ENCODE peak calls at places on chromosomes 3 and 15, in seven cellular contexts. One of them, this sample, is unnamed.

GRCh38 chr3:63814300-63814699 is 4.8 kb upstream of the C3orf49 start:
- DNase-seq in amniotic stem cell: no peak
- DNase-seq in cardiac muscle cell: peak; percentile 42
- DNase-seq in stimulated activated CD8-positive, alpha-beta memory T cell treated with anti-CD3 and anti-CD28 coated beads, Interleukin-7, amount 100 ng/mL, for 1 hour: no peak
- DNase-seq in dorsolateral prefrontal cortex: no peak
- DNase-seq in Right ventricle myocardium superior: no peak
- DNase-seq in stromal cell of bone marrow: peak; percentile 8
- DNase-seq in this sample: no peak

GRCh38 chr3:188439080-188439479 is 285.1 kb downstream of the LPP start:
- DNase-seq in amniotic stem cell: no peak
- DNase-seq in cardiac muscle cell: no peak
- DNase-seq in stimulated activated CD8-positive, alpha-beta memory T cell treated with anti-CD3 and anti-CD28 coated beads, Interleukin-7, amount 100 ng/mL, for 1 hour: no peak
- DNase-seq in dorsolateral prefrontal cortex: no peak
- DNase-seq in Right ventricle myocardium superior: no peak
- DNase-seq in stromal cell of bone marrow: no peak
- DNase-seq in this sample: peak; percentile 43

GRCh38 chr15:65084500-65085206 is 8.1 kb downstream of the KBTBD13 start:
- DNase-seq in amniotic stem cell: no peak
- DNase-seq in cardiac muscle cell: no peak
- DNase-seq in stimulated activated CD8-positive, alpha-beta memory T cell treated with anti-CD3 and anti-CD28 coated beads, Interleukin-7, amount 100 ng/mL, for 1 hour: no peak
- DNase-seq in dorsolateral prefrontal cortex: no peak
- DNase-seq in Right ventricle myocardium superior: no peak
- DNase-seq in stromal cell of bone marrow: no peak
- DNase-seq in this sample: no peak

GRCh38 chr3:100893590-100893989 is 99.6 kb downstream of the ABI3BP start:
- DNase-seq in amniotic stem cell: no peak
- DNase-seq in cardiac muscle cell: peak; percentile 78
- DNase-seq in stimulated activated CD8-positive, alpha-beta memory T cell treated with anti-CD3 and anti-CD28 coated beads, Interleukin-7, amount 100 ng/mL, for 1 hour: no peak
- DNase-seq in dorsolateral prefrontal cortex: no peak
- DNase-seq in Right ventricle myocardium superior: no peak
- DNase-seq in stromal cell of bone marrow: no peak
- DNase-seq in this sample: no peak

GRCh38 chr15:92077353-92078080 is 224.0 kb downstream of the SLCO3A1 start:
- DNase-seq in amniotic stem cell: peak; percentile 49
- DNase-seq in cardiac muscle cell: peak; percentile 77
- DNase-seq in stimulated activated CD8-positive, alpha-beta memory T cell treated with anti-CD3 and anti-CD28 coated beads, Interleukin-7, amount 100 ng/mL, for 1 hour: no peak
- DNase-seq in dorsolateral prefrontal cortex: peak; percentile 80
- DNase-seq in Right ventricle myocardium superior: peak; percentile 83
- DNase-seq in stromal cell of bone marrow: peak; percentile 51
- DNase-seq in this sample: peak; percentile 64

GRCh38 chr3:48623851-48624547 is 2.4 kb upstream of the TMEM89 start:
- DNase-seq in amniotic stem cell: no peak
- DNase-seq in cardiac muscle cell: no peak
- DNase-seq in stimulated activated CD8-positive, alpha-beta memory T cell treated with anti-CD3 and anti-CD28 coated beads, Interleukin-7, amount 100 ng/mL, for 1 hour: no peak
- DNase-seq in dorsolateral prefrontal cortex: no peak
- DNase-seq in Right ventricle myocardium superior: no peak
- DNase-seq in stromal cell of bone marrow: no peak
- DNase-seq in this sample: no peak

GRCh38 chr3:174247671-174248070 is 611.5 kb upstream of the NAALADL2 start:
- DNase-seq in amniotic stem cell: no peak
- DNase-seq in cardiac muscle cell: no peak
- DNase-seq in stimulated activated CD8-positive, alpha-beta memory T cell treated with anti-CD3 and anti-CD28 coated beads, Interleukin-7, amount 100 ng/mL, for 1 hour: no peak
- DNase-seq in dorsolateral prefrontal cortex: no peak
- DNase-seq in Right ventricle myocardium superior: no peak
- DNase-seq in stromal cell of bone marrow: no peak
- DNase-seq in this sample: no peak

GRCh38 chr3:29552036-29552435 is 271.2 kb downstream of the RBMS3 start:
- DNase-seq in amniotic stem cell: no peak
- DNase-seq in cardiac muscle cell: peak; percentile 62
- DNase-seq in stimulated activated CD8-positive, alpha-beta memory T cell treated with anti-CD3 and anti-CD28 coated beads, Interleukin-7, amount 100 ng/mL, for 1 hour: no peak
- DNase-seq in dorsolateral prefrontal cortex: no peak
- DNase-seq in Right ventricle myocardium superior: no peak
- DNase-seq in stromal cell of bone marrow: no peak
- DNase-seq in this sample: no peak

GRCh38 chr3:11653298-11654055 is 9.8 kb upstream of the VGLL4 start:
- DNase-seq in amniotic stem cell: no peak
- DNase-seq in cardiac muscle cell: no peak
- DNase-seq in stimulated activated CD8-positive, alpha-beta memory T cell treated with anti-CD3 and anti-CD28 coated beads, Interleukin-7, amount 100 ng/mL, for 1 hour: no peak
- DNase-seq in dorsolateral prefrontal cortex: no peak
- DNase-seq in Right ventricle myocardium superior: no peak
- DNase-seq in stromal cell of bone marrow: no peak
- DNase-seq in this sample: no peak

GRCh38 chr3:194224937-194225422 is 89.0 kb downstream of the HES1 start:
- DNase-seq in amniotic stem cell: no peak
- DNase-seq in cardiac muscle cell: no peak
- DNase-seq in stimulated activated CD8-positive, alpha-beta memory T cell treated with anti-CD3 and anti-CD28 coated beads, Interleukin-7, amount 100 ng/mL, for 1 hour: no peak
- DNase-seq in dorsolateral prefrontal cortex: no peak
- DNase-seq in Right ventricle myocardium superior: no peak
- DNase-seq in stromal cell of bone marrow: no peak
- DNase-seq in this sample: no peak

GRCh38 chr15:82851981-82852511 is 42.6 kb downstream of the WHAMM start:
- DNase-seq in amniotic stem cell: no peak
- DNase-seq in cardiac muscle cell: no peak
- DNase-seq in stimulated activated CD8-positive, alpha-beta memory T cell treated with anti-CD3 and anti-CD28 coated beads, Interleukin-7, amount 100 ng/mL, for 1 hour: no peak
- DNase-seq in dorsolateral prefrontal cortex: no peak
- DNase-seq in Right ventricle myocardium superior: no peak
- DNase-seq in stromal cell of bone marrow: no peak
- DNase-seq in this sample: peak; percentile 92

GRCh38 chr15:83283813-83284562 is 476 bp downstream of the BNC1 start:
- DNase-seq in amniotic stem cell: no peak
- DNase-seq in cardiac muscle cell: peak; percentile 47
- DNase-seq in stimulated activated CD8-positive, alpha-beta memory T cell treated with anti-CD3 and anti-CD28 coated beads, Interleukin-7, amount 100 ng/mL, for 1 hour: no peak
- DNase-seq in dorsolateral prefrontal cortex: no peak
- DNase-seq in Right ventricle myocardium superior: no peak
- DNase-seq in stromal cell of bone marrow: no peak
- DNase-seq in this sample: no peak

GRCh38 chr3:49701388-49702077 is 12.2 kb downstream of the RNF123 start:
- DNase-seq in amniotic stem cell: no peak
- DNase-seq in cardiac muscle cell: no peak
- DNase-seq in stimulated activated CD8-positive, alpha-beta memory T cell treated with anti-CD3 and anti-CD28 coated beads, Interleukin-7, amount 100 ng/mL, for 1 hour: no peak
- DNase-seq in dorsolateral prefrontal cortex: no peak
- DNase-seq in Right ventricle myocardium superior: no peak
- DNase-seq in stromal cell of bone marrow: no peak
- DNase-seq in this sample: no peak

GRCh38 chr15:39907216-39907615 is 12.8 kb downstream of the GPR176 start:
- DNase-seq in amniotic stem cell: no peak
- DNase-seq in cardiac muscle cell: no peak
- DNase-seq in stimulated activated CD8-positive, alpha-beta memory T cell treated with anti-CD3 and anti-CD28 coated beads, Interleukin-7, amount 100 ng/mL, for 1 hour: no peak
- DNase-seq in dorsolateral prefrontal cortex: no peak
- DNase-seq in Right ventricle myocardium superior: no peak
- DNase-seq in stromal cell of bone marrow: no peak
- DNase-seq in this sample: no peak

GRCh38 chr3:128808672-128809071 is 70.7 kb upstream of the ACAD9 start:
- DNase-seq in amniotic stem cell: no peak
- DNase-seq in cardiac muscle cell: no peak
- DNase-seq in stimulated activated CD8-positive, alpha-beta memory T cell treated with anti-CD3 and anti-CD28 coated beads, Interleukin-7, amount 100 ng/mL, for 1 hour: no peak
- DNase-seq in dorsolateral prefrontal cortex: no peak
- DNase-seq in Right ventricle myocardium superior: no peak
- DNase-seq in stromal cell of bone marrow: no peak
- DNase-seq in this sample: no peak

GRCh38 chr15:39124155-39124924 is 456.5 kb upstream of the THBS1 start:
- DNase-seq in amniotic stem cell: no peak
- DNase-seq in cardiac muscle cell: peak; percentile 56
- DNase-seq in stimulated activated CD8-positive, alpha-beta memory T cell treated with anti-CD3 and anti-CD28 coated beads, Interleukin-7, amount 100 ng/mL, for 1 hour: no peak
- DNase-seq in dorsolateral prefrontal cortex: no peak
- DNase-seq in Right ventricle myocardium superior: no peak
- DNase-seq in stromal cell of bone marrow: peak; percentile 29
- DNase-seq in this sample: peak; percentile 63

GRCh38 chr3:127255516-127255915 is 32.3 kb downstream of the PRR20G start:
- DNase-seq in amniotic stem cell: no peak
- DNase-seq in cardiac muscle cell: no peak
- DNase-seq in stimulated activated CD8-positive, alpha-beta memory T cell treated with anti-CD3 and anti-CD28 coated beads, Interleukin-7, amount 100 ng/mL, for 1 hour: no peak
- DNase-seq in dorsolateral prefrontal cortex: no peak
- DNase-seq in Right ventricle myocardium superior: no peak
- DNase-seq in stromal cell of bone marrow: no peak
- DNase-seq in this sample: no peak

GRCh38 chr15:81333363-81333762 is 9.4 kb upstream of the STARD5 start:
- DNase-seq in amniotic stem cell: no peak
- DNase-seq in cardiac muscle cell: no peak
- DNase-seq in stimulated activated CD8-positive, alpha-beta memory T cell treated with anti-CD3 and anti-CD28 coated beads, Interleukin-7, amount 100 ng/mL, for 1 hour: no peak
- DNase-seq in dorsolateral prefrontal cortex: no peak
- DNase-seq in Right ventricle myocardium superior: no peak
- DNase-seq in stromal cell of bone marrow: no peak
- DNase-seq in this sample: no peak

GRCh38 chr15:27454281-27455060 is 483.5 kb downstream of the GABRG3 start:
- DNase-seq in amniotic stem cell: no peak
- DNase-seq in cardiac muscle cell: peak; percentile 32
- DNase-seq in stimulated activated CD8-positive, alpha-beta memory T cell treated with anti-CD3 and anti-CD28 coated beads, Interleukin-7, amount 100 ng/mL, for 1 hour: no peak
- DNase-seq in dorsolateral prefrontal cortex: no peak
- DNase-seq in Right ventricle myocardium superior: no peak
- DNase-seq in stromal cell of bone marrow: peak; percentile 33
- DNase-seq in this sample: peak; percentile 97

GRCh38 chr15:57485869-57486268 is 105.8 kb upstream of the MYZAP start:
- DNase-seq in amniotic stem cell: peak; percentile 61
- DNase-seq in cardiac muscle cell: peak; percentile 72
- DNase-seq in stimulated activated CD8-positive, alpha-beta memory T cell treated with anti-CD3 and anti-CD28 coated beads, Interleukin-7, amount 100 ng/mL, for 1 hour: no peak
- DNase-seq in dorsolateral prefrontal cortex: no peak
- DNase-seq in Right ventricle myocardium superior: no peak
- DNase-seq in stromal cell of bone marrow: peak; percentile 40
- DNase-seq in this sample: peak; percentile 99

GRCh38 chr15:59017459-59017858 is 30.0 kb downstream of the RNF111 start:
- DNase-seq in amniotic stem cell: no peak
- DNase-seq in cardiac muscle cell: no peak
- DNase-seq in stimulated activated CD8-positive, alpha-beta memory T cell treated with anti-CD3 and anti-CD28 coated beads, Interleukin-7, amount 100 ng/mL, for 1 hour: no peak
- DNase-seq in dorsolateral prefrontal cortex: no peak
- DNase-seq in Right ventricle myocardium superior: no peak
- DNase-seq in stromal cell of bone marrow: no peak
- DNase-seq in this sample: no peak

GRCh38 chr3:193744822-193745684 is 152.0 kb downstream of the OPA1 start:
- DNase-seq in amniotic stem cell: no peak
- DNase-seq in cardiac muscle cell: peak; percentile 73
- DNase-seq in stimulated activated CD8-positive, alpha-beta memory T cell treated with anti-CD3 and anti-CD28 coated beads, Interleukin-7, amount 100 ng/mL, for 1 hour: no peak
- DNase-seq in dorsolateral prefrontal cortex: no peak
- DNase-seq in Right ventricle myocardium superior: no peak
- DNase-seq in stromal cell of bone marrow: no peak
- DNase-seq in this sample: no peak

GRCh38 chr3:53588122-53588521 is 93.7 kb downstream of the CACNA1D start:
- DNase-seq in amniotic stem cell: no peak
- DNase-seq in cardiac muscle cell: no peak
- DNase-seq in stimulated activated CD8-positive, alpha-beta memory T cell treated with anti-CD3 and anti-CD28 coated beads, Interleukin-7, amount 100 ng/mL, for 1 hour: no peak
- DNase-seq in dorsolateral prefrontal cortex: no peak
- DNase-seq in Right ventricle myocardium superior: no peak
- DNase-seq in stromal cell of bone marrow: no peak
- DNase-seq in this sample: peak; percentile 15

GRCh38 chr3:1439395-1439794 is 346.6 kb downstream of the CNTN6 start:
- DNase-seq in amniotic stem cell: no peak
- DNase-seq in cardiac muscle cell: no peak
- DNase-seq in stimulated activated CD8-positive, alpha-beta memory T cell treated with anti-CD3 and anti-CD28 coated beads, Interleukin-7, amount 100 ng/mL, for 1 hour: no peak
- DNase-seq in dorsolateral prefrontal cortex: no peak
- DNase-seq in Right ventricle myocardium superior: no peak
- DNase-seq in stromal cell of bone marrow: no peak
- DNase-seq in this sample: peak; percentile 11

GRCh38 chr3:65778966-65779365 is 259.8 kb downstream of the MAGI1 start:
- DNase-seq in amniotic stem cell: no peak
- DNase-seq in cardiac muscle cell: no peak
- DNase-seq in stimulated activated CD8-positive, alpha-beta memory T cell treated with anti-CD3 and anti-CD28 coated beads, Interleukin-7, amount 100 ng/mL, for 1 hour: no peak
- DNase-seq in dorsolateral prefrontal cortex: no peak
- DNase-seq in Right ventricle myocardium superior: no peak
- DNase-seq in stromal cell of bone marrow: no peak
- DNase-seq in this sample: peak; percentile 2

GRCh38 chr3:16616083-16616482 is 10.9 kb upstream of the DAZL start:
- DNase-seq in amniotic stem cell: no peak
- DNase-seq in cardiac muscle cell: no peak
- DNase-seq in stimulated activated CD8-positive, alpha-beta memory T cell treated with anti-CD3 and anti-CD28 coated beads, Interleukin-7, amount 100 ng/mL, for 1 hour: no peak
- DNase-seq in dorsolateral prefrontal cortex: no peak
- DNase-seq in Right ventricle myocardium superior: no peak
- DNase-seq in stromal cell of bone marrow: no peak
- DNase-seq in this sample: no peak

GRCh38 chr3:34106879-34107278 is 308.4 kb downstream of the PDCD6IP start:
- DNase-seq in amniotic stem cell: no peak
- DNase-seq in cardiac muscle cell: peak; percentile 10
- DNase-seq in stimulated activated CD8-positive, alpha-beta memory T cell treated with anti-CD3 and anti-CD28 coated beads, Interleukin-7, amount 100 ng/mL, for 1 hour: no peak
- DNase-seq in dorsolateral prefrontal cortex: no peak
- DNase-seq in Right ventricle myocardium superior: no peak
- DNase-seq in stromal cell of bone marrow: no peak
- DNase-seq in this sample: peak; percentile 52

GRCh38 chr3:52819936-52820335 is 10.5 kb downstream of the ITIH4 start:
- DNase-seq in amniotic stem cell: no peak
- DNase-seq in cardiac muscle cell: no peak
- DNase-seq in stimulated activated CD8-positive, alpha-beta memory T cell treated with anti-CD3 and anti-CD28 coated beads, Interleukin-7, amount 100 ng/mL, for 1 hour: no peak
- DNase-seq in dorsolateral prefrontal cortex: no peak
- DNase-seq in Right ventricle myocardium superior: no peak
- DNase-seq in stromal cell of bone marrow: no peak
- DNase-seq in this sample: no peak

GRCh38 chr15:62090988-62091387 is 24.2 kb downstream of the C2CD4A start:
- DNase-seq in amniotic stem cell: no peak
- DNase-seq in cardiac muscle cell: no peak
- DNase-seq in stimulated activated CD8-positive, alpha-beta memory T cell treated with anti-CD3 and anti-CD28 coated beads, Interleukin-7, amount 100 ng/mL, for 1 hour: no peak
- DNase-seq in dorsolateral prefrontal cortex: no peak
- DNase-seq in Right ventricle myocardium superior: no peak
- DNase-seq in stromal cell of bone marrow: no peak
- DNase-seq in this sample: no peak

GRCh38 chr3:188947983-188948657 is 223.7 kb upstream of the TPRG1 start:
- DNase-seq in amniotic stem cell: no peak
- DNase-seq in cardiac muscle cell: peak; percentile 100
- DNase-seq in stimulated activated CD8-positive, alpha-beta memory T cell treated with anti-CD3 and anti-CD28 coated beads, Interleukin-7, amount 100 ng/mL, for 1 hour: no peak
- DNase-seq in dorsolateral prefrontal cortex: peak; percentile 96
- DNase-seq in Right ventricle myocardium superior: peak; percentile 94
- DNase-seq in stromal cell of bone marrow: peak; percentile 80
- DNase-seq in this sample: no peak

GRCh38 chr15:88878720-88879184 is 16.6 kb downstream of the HAPLN3 start:
- DNase-seq in amniotic stem cell: no peak
- DNase-seq in cardiac muscle cell: peak; percentile 60
- DNase-seq in stimulated activated CD8-positive, alpha-beta memory T cell treated with anti-CD3 and anti-CD28 coated beads, Interleukin-7, amount 100 ng/mL, for 1 hour: no peak
- DNase-seq in dorsolateral prefrontal cortex: no peak
- DNase-seq in Right ventricle myocardium superior: peak; percentile 62
- DNase-seq in stromal cell of bone marrow: no peak
- DNase-seq in this sample: peak; percentile 61

GRCh38 chr3:101703169-101703568 is 16.7 kb upstream of the RPL24 start:
- DNase-seq in amniotic stem cell: no peak
- DNase-seq in cardiac muscle cell: no peak
- DNase-seq in stimulated activated CD8-positive, alpha-beta memory T cell treated with anti-CD3 and anti-CD28 coated beads, Interleukin-7, amount 100 ng/mL, for 1 hour: no peak
- DNase-seq in dorsolateral prefrontal cortex: no peak
- DNase-seq in Right ventricle myocardium superior: no peak
- DNase-seq in stromal cell of bone marrow: no peak
- DNase-seq in this sample: peak; percentile 75

GRCh38 chr3:40770046-40770445 is 245.3 kb downstream of the ZNF621 start:
- DNase-seq in amniotic stem cell: no peak
- DNase-seq in cardiac muscle cell: no peak
- DNase-seq in stimulated activated CD8-positive, alpha-beta memory T cell treated with anti-CD3 and anti-CD28 coated beads, Interleukin-7, amount 100 ng/mL, for 1 hour: no peak
- DNase-seq in dorsolateral prefrontal cortex: no peak
- DNase-seq in Right ventricle myocardium superior: no peak
- DNase-seq in stromal cell of bone marrow: no peak
- DNase-seq in this sample: peak; percentile 5

GRCh38 chr3:119700269-119700919 is 2.4 kb upstream of the CFAP91 start:
- DNase-seq in amniotic stem cell: no peak
- DNase-seq in cardiac muscle cell: peak; percentile 11
- DNase-seq in stimulated activated CD8-positive, alpha-beta memory T cell treated with anti-CD3 and anti-CD28 coated beads, Interleukin-7, amount 100 ng/mL, for 1 hour: no peak
- DNase-seq in dorsolateral prefrontal cortex: no peak
- DNase-seq in Right ventricle myocardium superior: no peak
- DNase-seq in stromal cell of bone marrow: no peak
- DNase-seq in this sample: peak; percentile 73

GRCh38 chr15:65532738-65533051 is 2.4 kb downstream of the HACD3 start:
- DNase-seq in amniotic stem cell: no peak
- DNase-seq in cardiac muscle cell: peak; percentile 35
- DNase-seq in stimulated activated CD8-positive, alpha-beta memory T cell treated with anti-CD3 and anti-CD28 coated beads, Interleukin-7, amount 100 ng/mL, for 1 hour: no peak
- DNase-seq in dorsolateral prefrontal cortex: no peak
- DNase-seq in Right ventricle myocardium superior: no peak
- DNase-seq in stromal cell of bone marrow: no peak
- DNase-seq in this sample: no peak

GRCh38 chr3:186209810-186210752 is 101.2 kb upstream of the ETV5 start:
- DNase-seq in amniotic stem cell: peak; percentile 50
- DNase-seq in cardiac muscle cell: peak; percentile 79
- DNase-seq in stimulated activated CD8-positive, alpha-beta memory T cell treated with anti-CD3 and anti-CD28 coated beads, Interleukin-7, amount 100 ng/mL, for 1 hour: no peak
- DNase-seq in dorsolateral prefrontal cortex: peak; percentile 91
- DNase-seq in Right ventricle myocardium superior: peak; percentile 77
- DNase-seq in stromal cell of bone marrow: peak; percentile 79
- DNase-seq in this sample: peak; percentile 89

GRCh38 chr15:89998141-89998661 is 2.9 kb upstream of the ZNF710 start:
- DNase-seq in amniotic stem cell: no peak
- DNase-seq in cardiac muscle cell: peak; percentile 35
- DNase-seq in stimulated activated CD8-positive, alpha-beta memory T cell treated with anti-CD3 and anti-CD28 coated beads, Interleukin-7, amount 100 ng/mL, for 1 hour: no peak
- DNase-seq in dorsolateral prefrontal cortex: no peak
- DNase-seq in Right ventricle myocardium superior: no peak
- DNase-seq in stromal cell of bone marrow: no peak
- DNase-seq in this sample: peak; percentile 86

This sample was measured in HT1080.